ENCODE peak calls at places on chromosomes 11 and 22, in ten cellular contexts. One of them, this sample, is unnamed.

GRCh38 chr11:13720940-13721339 is 52.5 kb downstream of the FAR1 start:
- DNase-seq in esophagus muscularis mucosa: no peak
- DNase-seq in NCI-H345: no peak
- DNase-seq in cortex of kidney: no peak
- DNase-seq in AG04450: no peak
- DNase-seq in left ventricle myocardium inferior: no peak
- DNase-seq in non-pigmented ciliary epithelial cell: no peak
- DNase-seq in memory B cell: no peak
- DNase-seq in astrocyte of the spinal cord: no peak
- DNase-seq in RCC 7860: no peak
- DNase-seq in this sample: no peak

GRCh38 chr11:122095950-122096942 is 19.8 kb downstream of the BLID start:
- DNase-seq in RCC 7860: no peak
- DNase-seq in esophagus muscularis mucosa: no peak
- DNase-seq in NCI-H345: peak; percentile 38
- DNase-seq in astrocyte of the spinal cord: peak; percentile 83
- DNase-seq in non-pigmented ciliary epithelial cell: peak; percentile 59
- DNase-seq in AG04450: no peak
- DNase-seq in memory B cell: no peak
- DNase-seq in cortex of kidney: no peak
- DNase-seq in left ventricle myocardium inferior: no peak
- DNase-seq in this sample: no peak

GRCh38 chr22:24177045-24177444 is 4.2 kb upstream of the SUSD2 start:
- DNase-seq in astrocyte of the spinal cord: no peak
- DNase-seq in left ventricle myocardium inferior: no peak
- DNase-seq in esophagus muscularis mucosa: no peak
- DNase-seq in NCI-H345: no peak
- DNase-seq in cortex of kidney: no peak
- DNase-seq in RCC 7860: no peak
- DNase-seq in non-pigmented ciliary epithelial cell: no peak
- DNase-seq in AG04450: no peak
- DNase-seq in memory B cell: no peak
- DNase-seq in this sample: no peak

GRCh38 chr11:79536155-79536917 is 95.5 kb upstream of the TENM4 start:
- DNase-seq in non-pigmented ciliary epithelial cell: no peak
- DNase-seq in astrocyte of the spinal cord: no peak
- DNase-seq in left ventricle myocardium inferior: no peak
- DNase-seq in cortex of kidney: no peak
- DNase-seq in NCI-H345: no peak
- DNase-seq in RCC 7860: no peak
- DNase-seq in memory B cell: no peak
- DNase-seq in esophagus muscularis mucosa: peak; percentile 78
- DNase-seq in AG04450: no peak
- DNase-seq in this sample: no peak

GRCh38 chr11:102680945-102681344 is 24.6 kb downstream of the MMP27 start:
- DNase-seq in RCC 7860: no peak
- DNase-seq in left ventricle myocardium inferior: no peak
- DNase-seq in AG04450: no peak
- DNase-seq in astrocyte of the spinal cord: no peak
- DNase-seq in NCI-H345: no peak
- DNase-seq in esophagus muscularis mucosa: peak; percentile 77
- DNase-seq in memory B cell: no peak
- DNase-seq in cortex of kidney: no peak
- DNase-seq in non-pigmented ciliary epithelial cell: no peak
- DNase-seq in this sample: no peak

GRCh38 chr11:69541501-69542313 is 60.2 kb downstream of the LINC01488 start:
- DNase-seq in left ventricle myocardium inferior: no peak
- DNase-seq in esophagus muscularis mucosa: no peak
- DNase-seq in astrocyte of the spinal cord: no peak
- DNase-seq in RCC 7860: peak; percentile 91
- DNase-seq in memory B cell: no peak
- DNase-seq in AG04450: no peak
- DNase-seq in NCI-H345: no peak
- DNase-seq in non-pigmented ciliary epithelial cell: no peak
- DNase-seq in cortex of kidney: no peak
- DNase-seq in this sample: no peak

GRCh38 chr22:24112188-24112587 is 69.1 kb upstream of the SUSD2 start:
- DNase-seq in left ventricle myocardium inferior: no peak
- DNase-seq in AG04450: no peak
- DNase-seq in RCC 7860: peak; percentile 14
- DNase-seq in cortex of kidney: no peak
- DNase-seq in esophagus muscularis mucosa: no peak
- DNase-seq in memory B cell: no peak
- DNase-seq in non-pigmented ciliary epithelial cell: no peak
- DNase-seq in astrocyte of the spinal cord: peak; percentile 14
- DNase-seq in NCI-H345: no peak
- DNase-seq in this sample: no peak

GRCh38 chr11:29432719-29433325 is 584.0 kb downstream of the KCNA4 start:
- DNase-seq in memory B cell: no peak
- DNase-seq in NCI-H345: no peak
- DNase-seq in esophagus muscularis mucosa: no peak
- DNase-seq in non-pigmented ciliary epithelial cell: no peak
- DNase-seq in cortex of kidney: no peak
- DNase-seq in astrocyte of the spinal cord: peak; percentile 26
- DNase-seq in RCC 7860: peak; percentile 11
- DNase-seq in AG04450: no peak
- DNase-seq in left ventricle myocardium inferior: no peak
- DNase-seq in this sample: no peak

GRCh38 chr22:28410050-28410816 is 269.4 kb downstream of the TTC28 start:
- DNase-seq in cortex of kidney: no peak
- DNase-seq in left ventricle myocardium inferior: no peak
- DNase-seq in AG04450: no peak
- DNase-seq in astrocyte of the spinal cord: peak; percentile 61
- DNase-seq in esophagus muscularis mucosa: no peak
- DNase-seq in RCC 7860: no peak
- DNase-seq in non-pigmented ciliary epithelial cell: no peak
- DNase-seq in memory B cell: no peak
- DNase-seq in NCI-H345: no peak
- DNase-seq in this sample: no peak

GRCh38 chr11:7020183-7020917 is at the start of the genes NLRP14 and ZNF214:
- DNase-seq in esophagus muscularis mucosa: peak; percentile 97
- DNase-seq in AG04450: peak; percentile 83
- DNase-seq in left ventricle myocardium inferior: peak; percentile 94
- DNase-seq in astrocyte of the spinal cord: peak; percentile 95
- DNase-seq in RCC 7860: peak; percentile 75
- DNase-seq in cortex of kidney: no peak
- DNase-seq in NCI-H345: peak; percentile 96
- DNase-seq in memory B cell: no peak
- DNase-seq in non-pigmented ciliary epithelial cell: peak; percentile 68
- DNase-seq in this sample: peak; percentile 89